ENCODE peak calls at places on chromosomes 16 and 17, in nine cellular contexts. One of them, this sample, is unnamed.

GRCh38 chr17:74644419-74644818 is 20.9 kb upstream of the CD300E start:
- DNase-seq in A549: no peak
- DNase-seq in HepG2: no peak
- DNase-seq in sigmoid colon: no peak
- DNase-seq in stomach: no peak
- DNase-seq in ovary: no peak
- DNase-seq in IMR-90: no peak
- DNase-seq in transverse colon: no peak
- DNase-seq in lower leg skin: no peak
- DNase-seq in this sample: no peak

GRCh38 chr16:66426112-66427035 is 721 bp upstream of the BEAN1 start:
- DNase-seq in sigmoid colon: peak
- DNase-seq in stomach: no peak
- DNase-seq in transverse colon: no peak
- DNase-seq in HepG2: no peak
- DNase-seq in ovary: no peak
- DNase-seq in A549: no peak
- DNase-seq in lower leg skin: peak
- DNase-seq in IMR-90: no peak
- DNase-seq in this sample: no peak

GRCh38 chr16:46745594-46745993 is 2.5 kb downstream of the MYLK3 start:
- DNase-seq in A549: no peak
- DNase-seq in lower leg skin: peak
- DNase-seq in stomach: no peak
- DNase-seq in transverse colon: no peak
- DNase-seq in HepG2: no peak
- DNase-seq in sigmoid colon: peak
- DNase-seq in IMR-90: no peak
- DNase-seq in ovary: no peak
- DNase-seq in this sample: no peak

GRCh38 chr17:32126746-32127145 is 15.6 kb upstream of the RHOT1 start:
- DNase-seq in stomach: no peak
- DNase-seq in IMR-90: no peak
- DNase-seq in lower leg skin: peak
- DNase-seq in A549: no peak
- DNase-seq in transverse colon: no peak
- DNase-seq in sigmoid colon: no peak
- DNase-seq in HepG2: no peak
- DNase-seq in ovary: no peak
- DNase-seq in this sample: no peak

GRCh38 chr16:51237861-51238378 is 86.8 kb upstream of the SALL1 start:
- DNase-seq in sigmoid colon: no peak
- DNase-seq in IMR-90: no peak
- DNase-seq in stomach: no peak
- DNase-seq in HepG2: peak
- DNase-seq in A549: no peak
- DNase-seq in transverse colon: no peak
- DNase-seq in lower leg skin: no peak
- DNase-seq in ovary: no peak
- DNase-seq in this sample: no peak

GRCh38 chr16:50474138-50474537 is 74.1 kb upstream of the NKD1 start:
- DNase-seq in A549: no peak
- DNase-seq in HepG2: no peak
- DNase-seq in IMR-90: no peak
- DNase-seq in ovary: no peak
- DNase-seq in sigmoid colon: no peak
- DNase-seq in lower leg skin: peak
- DNase-seq in stomach: no peak
- DNase-seq in transverse colon: no peak
- DNase-seq in this sample: no peak

GRCh38 chr17:37488607-37489196 is 989 bp upstream of the DUSP14 start:
- DNase-seq in HepG2: peak
- DNase-seq in lower leg skin: peak
- DNase-seq in ovary: peak
- DNase-seq in stomach: peak
- DNase-seq in sigmoid colon: peak
- DNase-seq in A549: peak
- DNase-seq in transverse colon: peak
- DNase-seq in IMR-90: peak
- DNase-seq in this sample: peak

GRCh38 chr16:4293822-4294457 is 21.1 kb upstream of the TFAP4 start:
- DNase-seq in transverse colon: no peak
- DNase-seq in stomach: peak
- DNase-seq in HepG2: no peak
- DNase-seq in lower leg skin: no peak
- DNase-seq in ovary: peak
- DNase-seq in A549: peak
- DNase-seq in sigmoid colon: peak
- DNase-seq in IMR-90: peak
- DNase-seq in this sample: peak

GRCh38 chr16:20897897-20898296 is 2.3 kb downstream of the DCUN1D3 start:
- DNase-seq in HepG2: no peak
- DNase-seq in ovary: no peak
- DNase-seq in sigmoid colon: no peak
- DNase-seq in A549: no peak
- DNase-seq in transverse colon: no peak
- DNase-seq in stomach: no peak
- DNase-seq in IMR-90: peak
- DNase-seq in lower leg skin: no peak
- DNase-seq in this sample: no peak

GRCh38 chr16:20900299-20901067 is at the start of the genes DCUN1D3 and LYRM1:
- DNase-seq in IMR-90: peak
- DNase-seq in sigmoid colon: peak
- DNase-seq in lower leg skin: peak
- DNase-seq in stomach: peak
- DNase-seq in transverse colon: peak
- DNase-seq in HepG2: peak
- DNase-seq in A549: peak
- DNase-seq in ovary: peak
- DNase-seq in this sample: peak

GRCh38 chr16:20898938-20899502 is 1.1 kb downstream of the DCUN1D3 start:
- DNase-seq in A549: no peak
- DNase-seq in ovary: no peak
- DNase-seq in stomach: no peak
- DNase-seq in lower leg skin: no peak
- DNase-seq in transverse colon: no peak
- DNase-seq in IMR-90: peak
- DNase-seq in sigmoid colon: no peak
- DNase-seq in HepG2: peak
- DNase-seq in this sample: no peak

GRCh38 chr16:20901068-20901440 is 483 bp downstream of the LYRM1 start:
- DNase-seq in stomach: no peak
- DNase-seq in lower leg skin: no peak
- DNase-seq in HepG2: no peak
- DNase-seq in IMR-90: no peak
- DNase-seq in sigmoid colon: no peak
- DNase-seq in transverse colon: no peak
- DNase-seq in ovary: no peak
- DNase-seq in A549: no peak
- DNase-seq in this sample: no peak

DNA sequence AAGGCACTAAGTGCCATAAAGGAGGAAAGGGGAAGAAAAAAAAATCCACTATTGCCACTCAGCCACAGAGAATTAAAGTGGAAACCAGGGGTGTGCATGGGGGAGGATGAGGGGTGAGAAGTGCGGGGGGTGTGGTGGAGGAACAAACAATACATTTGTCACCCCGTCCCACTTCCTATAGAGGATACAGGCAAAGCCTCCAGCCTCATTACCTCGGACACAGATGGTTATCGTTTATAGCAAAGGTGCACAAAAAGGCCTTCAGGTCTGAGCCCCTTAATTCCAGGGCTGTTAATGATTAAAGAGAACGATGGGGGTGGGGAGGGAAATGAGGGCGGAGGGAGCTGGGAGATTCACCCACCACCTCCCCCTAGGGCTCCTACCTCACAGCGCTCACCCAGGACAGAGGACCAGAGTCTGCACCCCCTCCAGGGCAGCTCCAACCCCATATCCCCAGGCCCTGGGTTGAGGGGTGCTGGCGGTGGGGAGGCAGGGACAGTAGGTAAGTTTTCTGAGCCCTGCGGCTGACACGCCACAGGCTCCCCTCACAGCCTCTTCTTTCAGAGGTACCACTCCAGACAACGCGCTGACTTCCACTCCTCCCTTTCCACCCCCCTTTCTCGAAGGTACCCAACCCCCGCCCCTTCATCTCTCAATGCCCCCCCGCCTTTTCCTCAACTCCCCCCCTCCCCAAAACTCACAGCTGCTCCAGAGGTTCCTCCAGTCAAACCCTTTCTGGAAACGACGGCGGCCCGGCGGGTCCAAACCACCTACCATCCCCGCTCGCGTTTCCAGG is 457 bp downstream of the DCUN1D3 start:
- DNase-seq in HepG2: peak
- DNase-seq in A549: no peak
- DNase-seq in sigmoid colon: no peak
- DNase-seq in ovary: no peak
- DNase-seq in IMR-90: no peak
- DNase-seq in transverse colon: no peak
- DNase-seq in stomach: no peak
- DNase-seq in lower leg skin: peak
- DNase-seq in this sample: peak
- TF ChIP-seq POLR2A in HepG2: peak
- TF ChIP-seq POLR2A in A549: no peak
- TF ChIP-seq POLR2A in sigmoid colon: no peak
- TF ChIP-seq POLR2A in ovary: no peak
- TF ChIP-seq POLR2A in IMR-90: peak
- TF ChIP-seq POLR2A in transverse colon: no peak
- TF ChIP-seq POLR2A in stomach: no peak
- TF ChIP-seq POLR2A in lower leg skin: no peak
- TF ChIP-seq POLR2A in this sample: no peak

GRCh38 chr17:16442141-16442540 is 26.8 kb downstream of the TRPV2 start:
- DNase-seq in sigmoid colon: no peak
- DNase-seq in IMR-90: no peak
- DNase-seq in stomach: no peak
- DNase-seq in transverse colon: no peak
- DNase-seq in lower leg skin: no peak
- DNase-seq in A549: no peak
- DNase-seq in ovary: no peak
- DNase-seq in HepG2: no peak
- DNase-seq in this sample: no peak

GRCh38 chr17:16443390-16444257 is 28.3 kb downstream of the TRPV2 start:
- DNase-seq in ovary: no peak
- DNase-seq in stomach: no peak
- DNase-seq in sigmoid colon: no peak
- DNase-seq in A549: no peak
- DNase-seq in lower leg skin: no peak
- DNase-seq in transverse colon: no peak
- DNase-seq in IMR-90: no peak
- DNase-seq in HepG2: no peak
- DNase-seq in this sample: no peak

GRCh38 chr17:16444258-16444886 is 29.0 kb downstream of the TRPV2 start:
- DNase-seq in IMR-90: no peak
- DNase-seq in stomach: peak
- DNase-seq in A549: no peak
- DNase-seq in HepG2: no peak
- DNase-seq in transverse colon: no peak
- DNase-seq in sigmoid colon: no peak
- DNase-seq in lower leg skin: no peak
- DNase-seq in ovary: no peak
- DNase-seq in this sample: no peak

GRCh38 chr17:16440814-16441629 is 25.7 kb downstream of the TRPV2 start:
- DNase-seq in transverse colon: no peak
- DNase-seq in HepG2: no peak
- DNase-seq in stomach: no peak
- DNase-seq in lower leg skin: no peak
- DNase-seq in A549: no peak
- DNase-seq in IMR-90: no peak
- DNase-seq in sigmoid colon: no peak
- DNase-seq in ovary: no peak
- DNase-seq in this sample: no peak

DNA sequence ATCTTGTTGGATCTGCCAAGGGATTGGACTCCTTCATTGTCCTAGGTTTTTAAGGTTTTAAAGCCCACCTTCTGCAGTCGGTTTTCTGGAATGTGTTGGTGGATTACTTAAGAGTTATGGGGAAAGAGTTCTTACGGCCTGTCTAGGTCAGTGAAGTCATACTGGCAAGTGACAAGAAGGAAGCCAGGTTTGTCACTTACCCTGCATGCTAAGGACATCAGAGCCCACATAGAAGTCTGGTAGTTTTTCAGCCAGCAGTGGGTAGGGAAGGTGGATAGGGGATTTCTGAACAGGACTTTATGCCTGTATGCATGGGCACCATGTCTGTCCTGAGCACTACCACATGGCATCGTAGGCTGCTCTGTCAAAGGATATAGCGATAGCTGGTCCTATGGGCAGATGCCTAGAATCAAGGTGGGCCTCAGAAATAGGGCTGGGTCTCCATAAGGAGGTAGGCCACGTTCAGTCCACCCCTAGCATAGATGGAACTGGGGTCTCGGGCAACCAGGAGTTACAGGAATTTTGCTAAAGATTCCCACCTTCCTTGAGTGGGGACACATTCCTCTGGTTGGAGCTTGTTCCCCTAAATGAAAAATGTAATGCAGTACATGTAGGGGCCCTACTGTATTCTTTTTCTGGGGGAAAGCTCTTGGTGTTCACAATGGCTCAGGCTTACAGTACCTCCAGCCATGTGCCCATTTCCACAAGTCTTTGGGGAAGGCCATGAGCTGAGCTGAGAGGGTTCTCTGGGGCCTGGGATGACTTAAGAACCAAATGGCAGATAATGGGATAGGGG is 27.4 kb downstream of the TRPV2 start:
- DNase-seq in stomach: no peak
- DNase-seq in sigmoid colon: no peak
- DNase-seq in IMR-90: no peak
- DNase-seq in ovary: no peak
- DNase-seq in A549: no peak
- DNase-seq in HepG2: no peak
- DNase-seq in transverse colon: no peak
- DNase-seq in lower leg skin: no peak
- DNase-seq in this sample: no peak
- TF ChIP-seq POLR2A in stomach: no peak
- TF ChIP-seq POLR2A in sigmoid colon: no peak
- TF ChIP-seq POLR2A in IMR-90: no peak
- TF ChIP-seq POLR2A in ovary: no peak
- TF ChIP-seq POLR2A in A549: no peak
- TF ChIP-seq POLR2A in HepG2: peak
- TF ChIP-seq POLR2A in transverse colon: no peak
- TF ChIP-seq POLR2A in lower leg skin: no peak
- TF ChIP-seq POLR2A in this sample: no peak

GRCh38 chr16:727291-727977 is 528 bp downstream of the HAGHL start:
- DNase-seq in HepG2: no peak
- DNase-seq in stomach: no peak
- DNase-seq in transverse colon: peak
- DNase-seq in ovary: no peak
- DNase-seq in IMR-90: no peak
- DNase-seq in sigmoid colon: no peak
- DNase-seq in lower leg skin: no peak
- DNase-seq in A549: no peak
- DNase-seq in this sample: no peak
- TF ChIP-seq POLR2A in HepG2: no peak
- TF ChIP-seq POLR2A in stomach: no peak
- TF ChIP-seq POLR2A in transverse colon: peak
- TF ChIP-seq POLR2A in ovary: no peak
- TF ChIP-seq POLR2A in IMR-90: peak
- TF ChIP-seq POLR2A in sigmoid colon: no peak
- TF ChIP-seq POLR2A in lower leg skin: no peak
- TF ChIP-seq POLR2A in A549: no peak
- TF ChIP-seq POLR2A in this sample: no peak

DNA sequence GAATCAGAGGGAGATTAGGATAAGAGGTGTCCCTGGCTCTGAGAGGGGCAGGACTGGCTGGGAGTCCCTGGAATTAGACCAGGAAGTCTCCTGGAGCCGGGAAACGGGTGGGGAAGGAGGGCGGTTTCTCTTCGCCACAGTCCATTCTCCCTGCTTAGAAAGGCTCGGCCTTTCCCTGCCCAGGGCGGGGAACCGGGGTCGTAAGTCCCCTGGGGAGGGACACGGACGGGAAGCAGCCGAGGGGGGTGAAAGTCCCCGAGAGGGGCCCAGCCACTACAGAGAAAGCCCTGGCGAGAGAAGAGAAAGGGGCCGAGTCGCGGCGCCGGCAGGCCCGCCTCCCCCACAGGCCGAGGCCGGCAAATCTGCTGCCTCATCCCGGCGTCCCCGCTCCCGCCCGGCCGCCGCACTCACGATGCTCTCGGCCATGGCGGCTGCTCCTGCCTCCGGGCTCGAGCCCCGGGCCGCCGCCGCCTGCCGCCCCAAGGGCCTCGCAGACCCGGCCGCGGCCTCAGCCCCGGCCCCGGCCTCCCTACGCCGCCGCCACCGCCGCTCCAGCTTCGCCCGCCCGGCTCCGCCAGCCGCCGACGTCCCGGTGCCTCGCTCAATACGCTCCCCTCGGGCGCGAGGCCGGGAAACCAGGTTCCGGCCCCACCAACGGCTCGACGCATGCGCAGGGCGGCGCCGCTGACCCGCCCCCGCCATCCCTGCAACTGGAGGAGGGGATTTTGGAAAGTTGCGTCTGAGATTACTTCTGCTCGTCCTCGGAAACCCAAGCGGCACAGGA is at the start of the genes NPLOC4 and TSPAN10:
- DNase-seq in HepG2: peak
- DNase-seq in stomach: peak
- DNase-seq in lower leg skin: peak
- DNase-seq in IMR-90: peak
- DNase-seq in A549: peak
- DNase-seq in sigmoid colon: peak
- DNase-seq in ovary: peak
- DNase-seq in transverse colon: peak
- DNase-seq in this sample: peak
- TF ChIP-seq POLR2A in HepG2: peak
- TF ChIP-seq POLR2A in stomach: no peak
- TF ChIP-seq POLR2A in lower leg skin: no peak
- TF ChIP-seq POLR2A in IMR-90: peak
- TF ChIP-seq POLR2A in A549: peak
- TF ChIP-seq POLR2A in sigmoid colon: no peak
- TF ChIP-seq POLR2A in ovary: peak
- TF ChIP-seq POLR2A in transverse colon: peak
- TF ChIP-seq POLR2A in this sample: no peak

This sample was measured in testis.